ENCODE peak calls at places on chromosomes 2 and 18, in six cellular contexts. M is astrocyte, X is epithelial cell of esophagus, O is AG04450, I is brain microvascular endothelial cell, J is endothelial cell of umbilical vein. G is an unnamed sample.

GRCh38 chr2:239581352-239581901 is 180.6 kb upstream of the HDAC4 start:
- DNase-seq in M (no peak), X (no peak), O (no peak), I (no peak), J (no peak), G (no peak)

GRCh38 chr2:219441451-219442205 is 7.0 kb downstream of the SPEG start:
- DNase-seq in M (peak; percentile 53), X (peak; percentile 44), O (no peak), I (no peak), J (no peak), G (peak; percentile 69)

GRCh38 chr2:156787517-156787916 is 351.3 kb downstream of the GPD2 start:
- DNase-seq in M (no peak), X (no peak), O (no peak), I (no peak), J (no peak), G (no peak)

GRCh38 chr18:47929681-47930085 is 776 bp downstream of the SMAD2 start:
- DNase-seq in M (no peak), X (peak; percentile 60), O (peak; percentile 10), I (peak; percentile 22), J (no peak), G (peak; percentile 60)

GRCh38 chr2:58045580-58046334 is 849 bp upstream of the VRK2 start:
- DNase-seq in M (no peak), X (no peak), O (no peak), I (no peak), J (no peak), G (no peak)

GRCh38 chr2:195331124-195331523 is 325.9 kb upstream of the SLC39A10 start:
- DNase-seq in M (no peak), X (peak; percentile 17), O (no peak), I (no peak), J (no peak), G (no peak)

GRCh38 chr2:153478289-153479261 is at the start of gene RPRM:
- DNase-seq in M (peak; percentile 29), X (peak; percentile 62), O (peak; percentile 1), I (peak; percentile 24), J (peak; percentile 62), G (peak; percentile 46)

GRCh38 chr2:79453918-79454317 is 58.9 kb upstream of the CTNNA2 start:
- DNase-seq in M (peak; percentile 1), X (peak; percentile 8), O (no peak), I (no peak), J (no peak), G (no peak)

GRCh38 chr18:62339106-62339988 is 14.2 kb downstream of the TNFRSF11A start:
- DNase-seq in M (peak; percentile 87), X (peak; percentile 81), O (peak; percentile 21), I (peak; percentile 76), J (peak; percentile 79), G (peak; percentile 43)

GRCh38 chr18:28365406-28365805 is 188.5 kb upstream of the CDH2 start:
- DNase-seq in M (peak; percentile 51), X (peak; percentile 86), O (no peak), I (peak; percentile 37), J (peak; percentile 40), G (peak; percentile 44)

GRCh38 chr2:163580757-163581156 is 155.1 kb downstream of the FIGN start:
- DNase-seq in M (no peak), X (no peak), O (no peak), I (no peak), J (no peak), G (no peak)

GRCh38 chr2:36549063-36549662 is 48.8 kb downstream of the FEZ2 start:
- DNase-seq in M (no peak), X (peak; percentile 15), O (no peak), I (no peak), J (peak; percentile 90), G (peak; percentile 70)

GRCh38 chr2:189851174-189851826 is 67.0 kb downstream of the PMS1 start:
- DNase-seq in M (no peak), X (no peak), O (no peak), I (no peak), J (no peak), G (no peak)

GRCh38 chr2:161160226-161161073 is at the start of gene TANK:
- DNase-seq in M (peak; percentile 94), X (peak; percentile 97), O (peak; percentile 93), I (peak; percentile 94), J (peak; percentile 84), G (peak; percentile 99)
- TF ChIP-seq CTCF in M (no peak), X (no peak), O (peak; percentile 25), I (peak; percentile 23), J (no peak), G (no peak)

GRCh38 chr2:33291278-33292013 is 185.0 kb upstream of the RASGRP3 start:
- DNase-seq in M (peak; percentile 98), X (peak; percentile 84), O (peak; percentile 34), I (peak; percentile 78), J (peak; percentile 99), G (peak; percentile 79)
- H3K4me3 ChIP-seq in M (peak overlapping the region; percentile 35), X (no peak overlapping the region), O (peak overlapping the region; percentile 29), I (peak overlapping the region; percentile 10), J (peak overlapping the region; percentile 29), G (peak overlapping the region; percentile 22)

GRCh38 chr2:216873573-216873972 is 13.7 kb upstream of the TNP1 start:
- DNase-seq in M (no peak), X (no peak), O (no peak), I (no peak), J (no peak), G (no peak)

GRCh38 chr2:216878072-216878471 is 18.2 kb upstream of the TNP1 start:
- DNase-seq in M (no peak), X (no peak), O (no peak), I (no peak), J (no peak), G (no peak)

GRCh38 chr2:216875861-216876260 is 16.0 kb upstream of the TNP1 start:
- DNase-seq in M (no peak), X (no peak), O (no peak), I (no peak), J (no peak), G (no peak)

GRCh38 chr2:216879727-216880508 is 20.1 kb upstream of the TNP1 start:
- DNase-seq in M (no peak), X (no peak), O (no peak), I (no peak), J (no peak), G (no peak)

DNA sequence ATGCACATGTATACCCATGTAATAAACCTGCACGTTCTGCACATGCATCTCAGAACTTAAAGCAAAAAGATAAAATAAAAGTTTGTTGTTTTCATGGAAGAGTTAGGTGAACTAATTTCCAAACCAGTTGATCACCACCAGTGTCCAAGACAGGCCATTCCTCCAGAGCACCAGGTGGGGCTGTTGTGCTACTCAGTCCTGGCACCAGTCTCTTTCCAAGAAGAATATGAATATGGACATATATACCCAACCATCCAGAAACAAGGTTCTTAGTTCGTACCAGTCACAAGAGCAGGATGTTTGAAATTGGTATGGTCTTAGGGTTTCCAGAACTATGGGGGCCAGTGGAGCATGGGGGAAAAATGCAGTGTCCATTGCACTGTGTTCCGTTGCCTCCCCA is 17.2 kb upstream of the TNP1 start:
- DNase-seq in M (no peak), X (peak; percentile 33), O (no peak), I (no peak), J (peak; percentile 4), G (peak; percentile 2)
- TF ChIP-seq CTCF in M (no peak), X (peak; percentile 48), O (no peak), I (peak; percentile 35), J (peak; percentile 21), G (peak; percentile 15)

GRCh38 chr2:11132036-11132671 is 23.1 kb upstream of the SLC66A3 start:
- DNase-seq in M (no peak), X (no peak), O (no peak), I (no peak), J (no peak), G (no peak)
- H3K4me3 ChIP-seq in M (no peak overlapping the region), X (no peak overlapping the region), O (no peak overlapping the region), I (no peak overlapping the region), J (no peak overlapping the region), G (no peak overlapping the region)

GRCh38 chr18:24268784-24269550 is 128.7 kb downstream of the OSBPL1A start:
- DNase-seq in M (no peak), X (peak; percentile 48), O (no peak), I (no peak), J (no peak), G (no peak)

GRCh38 chr18:24270937-24271380 is 126.7 kb downstream of the OSBPL1A start:
- DNase-seq in M (peak; percentile 58), X (peak; percentile 50), O (no peak), I (peak; percentile 37), J (peak; percentile 36), G (peak; percentile 59)

GRCh38 chr18:24273596-24273995 is 124.0 kb downstream of the OSBPL1A start:
- DNase-seq in M (no peak), X (peak; percentile 85), O (no peak), I (no peak), J (no peak), G (peak; percentile 24)

GRCh38 chr18:24270358-24270936 is 127.2 kb downstream of the OSBPL1A start:
- DNase-seq in M (no peak), X (peak; percentile 2), O (no peak), I (no peak), J (no peak), G (no peak)

GRCh38 chr18:24271381-24272331 is 126.0 kb downstream of the OSBPL1A start:
- DNase-seq in M (peak; percentile 73), X (peak; percentile 81), O (no peak), I (peak; percentile 63), J (peak; percentile 78), G (peak; percentile 82)
- TF ChIP-seq CTCF in M (peak; percentile 8), X (peak; percentile 17), O (peak; percentile 28), I (peak; percentile 39), J (no peak), G (peak; percentile 28)

GRCh38 chr2:241355983-241356870 is at the start of gene FARP2:
- DNase-seq in M (peak; percentile 92), X (peak; percentile 99), O (peak; percentile 98), I (peak; percentile 98), J (peak; percentile 99), G (peak; percentile 99)

GRCh38 chr2:241359481-241360045 is 3.5 kb downstream of the FARP2 start:
- DNase-seq in M (no peak), X (no peak), O (no peak), I (no peak), J (no peak), G (no peak)

GRCh38 chr2:241358470-241358869 is 2.4 kb downstream of the FARP2 start:
- DNase-seq in M (peak; percentile 2), X (no peak), O (no peak), I (no peak), J (peak; percentile 89), G (peak; percentile 43)

GRCh38 chr2:241356871-241357260 is 781 bp downstream of the FARP2 start:
- DNase-seq in M (no peak), X (no peak), O (no peak), I (no peak), J (no peak), G (no peak)

DNA sequence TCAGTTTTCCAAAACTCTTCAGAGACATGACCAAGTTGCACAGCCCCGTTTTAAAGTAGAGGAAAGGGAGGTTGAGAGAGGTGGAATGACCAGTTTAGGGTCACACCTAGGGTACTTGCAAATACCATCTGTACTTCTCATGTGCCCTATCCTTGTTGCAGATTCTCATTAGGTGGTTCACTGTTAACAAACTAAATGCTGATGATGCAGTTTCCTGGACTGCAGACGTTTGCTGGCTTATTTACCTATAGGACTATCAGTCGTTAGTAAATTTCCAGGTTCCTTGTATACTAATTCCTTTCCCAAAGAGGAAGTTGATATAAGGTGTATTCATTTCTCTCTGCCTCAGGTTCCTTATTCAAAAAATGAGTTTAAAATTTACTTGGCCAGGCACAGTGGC is 1.4 kb downstream of the FARP2 start:
- DNase-seq in M (no peak), X (peak; percentile 30), O (no peak), I (no peak), J (no peak), G (no peak)
- H3K4me3 ChIP-seq in M (no peak overlapping the region), X (peak overlapping the region; percentile 77), O (peak overlapping the region; percentile 33), I (peak overlapping the region; percentile 87), J (no peak overlapping the region), G (peak overlapping the region; percentile 71)

G was measured in cardiac fibroblast.